ENCODE peak calls at places on chromosomes 16 and 17, in six cellular contexts. P is GM12878, N is H1, I is HCT116, J is K562, C is HepG2. Z is an unnamed sample.

GRCh38 chr16:58306327-58306726 is 11.5 kb upstream of the PRSS54 start:
- DNase-seq in N (no peak), I (peak), C (peak), P (no peak), J (no peak), Z (peak)

GRCh38 chr17:44889003-44889402 is 10.2 kb downstream of the EFTUD2 start:
- DNase-seq in J (no peak), C (peak), P (no peak), I (no peak), N (no peak), Z (no peak)

GRCh38 chr17:2952174-2952845 is 111.1 kb downstream of the OR1D5 start:
- DNase-seq in I (no peak), P (no peak), C (peak), J (no peak), N (no peak), Z (no peak)

GRCh38 chr16:685967-686366 is 1.8 kb upstream of the JMJD8 start:
- DNase-seq in P (no peak), C (peak), N (peak), I (no peak), J (no peak), Z (no peak)

GRCh38 chr16:14050297-14051027 is 20.7 kb upstream of the MRTFB start:
- DNase-seq in J (no peak), P (no peak), N (peak), C (no peak), I (no peak), Z (peak)

GRCh38 chr17:21540502-21540901 is 151.8 kb upstream of the KCNJ18 start:
- DNase-seq in C (no peak), J (no peak), P (no peak), N (no peak), I (no peak), Z (no peak)

GRCh38 chr16:85049864-85050263 is 22.3 kb downstream of the KIAA0513 start:
- DNase-seq in I (no peak), P (no peak), J (peak), N (no peak), C (no peak), Z (no peak)

GRCh38 chr16:15949210-15950166 is at the start of gene ABCC1:
- DNase-seq in N (peak), J (peak), P (no peak), C (peak), I (no peak), Z (no peak)

GRCh38 chr17:10702574-10702973 is 5.2 kb downstream of the ADPRM start:
- DNase-seq in I (no peak), N (no peak), C (no peak), P (no peak), J (no peak), Z (no peak)

GRCh38 chr17:194844-195602 is 13.6 kb upstream of the DOC2B start:
- DNase-seq in P (no peak), C (no peak), J (no peak), I (no peak), N (no peak), Z (no peak)

GRCh38 chr16:52271088-52271487 is 275.9 kb downstream of the TOX3 start:
- DNase-seq in J (no peak), I (no peak), C (no peak), N (no peak), P (no peak), Z (no peak)

GRCh38 chr17:49997773-49998703 is 3.0 kb upstream of the DLX3 start:
- DNase-seq in N (peak), C (peak), I (peak), P (peak), J (peak), Z (peak)

GRCh38 chr17:15929941-15930340 is 15.0 kb upstream of the ADORA2B start:
- DNase-seq in C (no peak), N (no peak), I (no peak), J (no peak), P (no peak), Z (no peak)

GRCh38 chr16:23301251-23302044 is 654 bp upstream of the SCNN1B start:
- DNase-seq in C (no peak), P (no peak), N (peak), I (no peak), J (no peak), Z (no peak)

GRCh38 chr16:85208181-85208580 is 95.9 kb upstream of the CIBAR2 start:
- DNase-seq in N (no peak), P (no peak), J (no peak), I (no peak), C (no peak), Z (no peak)

GRCh38 chr16:48997081-48997615 is 284.5 kb downstream of the CBLN1 start:
- DNase-seq in I (no peak), N (no peak), C (no peak), P (no peak), J (no peak), Z (no peak)

GRCh38 chr16:48997946-48998345 is 283.7 kb downstream of the CBLN1 start:
- DNase-seq in N (no peak), J (no peak), I (no peak), P (no peak), C (no peak), Z (no peak)

GRCh38 chr16:48999034-48999433 is 282.6 kb downstream of the CBLN1 start:
- DNase-seq in J (no peak), C (no peak), P (no peak), I (no peak), N (no peak), Z (no peak)

GRCh38 chr16:49000594-49000993 is 281.0 kb downstream of the CBLN1 start:
- DNase-seq in J (peak), P (no peak), I (peak), C (no peak), N (no peak), Z (no peak)

GRCh38 chr16:48999508-48999907 is 282.1 kb downstream of the CBLN1 start:
- DNase-seq in I (no peak), P (no peak), C (no peak), N (no peak), J (no peak), Z (no peak)
- TF ChIP-seq ZNF274 in I (no peak), P (no peak), C (no peak), N (no peak), J (no peak), Z (no peak)

GRCh38 chr17:73194514-73195222 is 1.8 kb downstream of the COG1 start:
- DNase-seq in P (no peak), I (no peak), J (no peak), N (no peak), C (no peak), Z (no peak)
- H3K4me3 ChIP-seq in P (no peak), I (no peak), J (no peak), N (no peak), C (no peak), Z (no peak)

GRCh38 chr17:65074778-65075250 is 18.3 kb upstream of the GNA13 start:
- DNase-seq in J (peak), N (no peak), P (no peak), I (no peak), C (peak), Z (no peak)
- TF ChIP-seq ZNF274 in J (no peak), N (no peak), P (no peak), I (no peak), C (no peak), Z (no peak)

GRCh38 chr16:31461201-31461920 is 2.1 kb downstream of the ARMC5 start:
- DNase-seq in P (no peak), N (no peak), I (no peak), C (no peak), J (no peak), Z (no peak)
- H3K4me3 ChIP-seq in P (no peak), N (no peak), I (no peak), C (no peak), J (no peak), Z (no peak)

Z was measured in NT2/D1.